ENCODE peak calls at places on chromosomes 12 and 14, in five cellular contexts. M is lower leg skin, U is activated B cell treated with CpG ODN at 0.5 μM for 24 hours, T is cardiac muscle cell, A is brain microvascular endothelial cell. L is an unnamed sample.

GRCh38 chr14:95072310-95072709 is 85.0 kb downstream of the DICER1 start:
- DNase-seq in M (no peak), U (no peak), T (no peak), A (no peak), L (no peak)

GRCh38 chr12:4145990-4146859 is 127.3 kb upstream of the CCND2 start:
- DNase-seq in M (peak; percentile 78), U (peak; percentile 37), T (no peak), A (no peak), L (no peak)

GRCh38 chr12:131861261-131862083 is 33.0 kb upstream of the ULK1 start:
- DNase-seq in M (no peak), U (no peak), T (no peak), A (no peak), L (no peak)

GRCh38 chr12:3308063-3308462 is 182.9 kb upstream of the PRMT8 start:
- DNase-seq in M (no peak), U (no peak), T (no peak), A (no peak), L (no peak)

GRCh38 chr12:6765634-6766581 is at the start of gene PTMS:
- DNase-seq in M (peak; percentile 95), U (peak; percentile 34), T (peak; percentile 88), A (peak; percentile 71), L (no peak)

GRCh38 chr12:76083761-76084276 is 666 bp downstream of the NAP1L1 start:
- DNase-seq in M (peak; percentile 94), U (peak; percentile 73), T (peak; percentile 91), A (peak; percentile 49), L (peak; percentile 77)

GRCh38 chr12:116426391-116427136 is 132.6 kb upstream of the MAP1LC3B2 start:
- DNase-seq in M (peak; percentile 92), U (no peak), T (peak; percentile 55), A (peak; percentile 97), L (no peak)

GRCh38 chr12:76014007-76014406 is 17.6 kb downstream of the PHLDA1 start:
- DNase-seq in M (no peak), U (no peak), T (peak; percentile 29), A (no peak), L (no peak)

GRCh38 chr14:69693145-69693544 is 73.8 kb upstream of the SRSF5 start:
- DNase-seq in M (no peak), U (no peak), T (no peak), A (no peak), L (no peak)

GRCh38 chr14:80213602-80214001 is 2.3 kb upstream of the DIO2 start:
- DNase-seq in M (no peak), U (no peak), T (peak; percentile 53), A (peak; percentile 46), L (no peak)

GRCh38 chr12:87849074-87849473 is 180.1 kb downstream of the C12orf50 start:
- DNase-seq in M (no peak), U (no peak), T (no peak), A (no peak), L (no peak)

GRCh38 chr12:87848248-87848868 is 180.8 kb downstream of the C12orf50 start:
- DNase-seq in M (no peak), U (no peak), T (peak; percentile 72), A (peak; percentile 67), L (no peak)

DNA sequence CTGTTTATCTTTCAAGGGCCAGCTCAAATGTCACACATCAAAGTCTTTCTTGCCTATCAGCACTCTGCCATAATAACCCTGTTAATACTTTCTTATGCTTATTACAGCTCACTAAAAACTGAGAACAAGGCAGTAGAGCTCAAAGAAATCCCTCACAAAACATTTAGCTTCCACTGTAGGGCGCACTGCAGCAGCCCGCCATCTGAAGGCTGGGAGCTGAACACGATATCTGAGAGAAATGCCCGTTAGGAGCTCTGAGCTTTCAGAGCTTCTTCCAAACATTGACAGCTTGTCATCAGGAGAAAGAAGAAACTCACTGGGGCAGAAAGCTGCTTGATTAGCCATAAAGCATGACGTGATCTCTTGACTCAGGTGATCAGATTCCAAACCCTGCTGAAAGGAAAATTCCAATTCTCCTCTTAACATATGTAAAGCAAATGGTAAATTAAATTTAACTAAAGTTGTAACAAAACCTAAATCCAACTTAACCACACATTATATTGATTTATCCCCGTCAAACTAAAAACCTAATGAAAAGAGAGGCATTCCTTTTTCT is 175.7 kb downstream of the C12orf50 start:
- DNase-seq in M (no peak), U (no peak), T (no peak), A (no peak), L (no peak)
- TF ChIP-seq CTCF in M (no peak), U (no peak), T (no peak), A (no peak), L (no peak)

GRCh38 chr12:123657211-123657610 is 13.7 kb upstream of the TCTN2 start:
- DNase-seq in M (no peak), U (no peak), T (no peak), A (no peak), L (no peak)
- TF ChIP-seq CTCF in M (no peak), U (no peak), T (no peak), A (no peak), L (no peak)

DNA sequence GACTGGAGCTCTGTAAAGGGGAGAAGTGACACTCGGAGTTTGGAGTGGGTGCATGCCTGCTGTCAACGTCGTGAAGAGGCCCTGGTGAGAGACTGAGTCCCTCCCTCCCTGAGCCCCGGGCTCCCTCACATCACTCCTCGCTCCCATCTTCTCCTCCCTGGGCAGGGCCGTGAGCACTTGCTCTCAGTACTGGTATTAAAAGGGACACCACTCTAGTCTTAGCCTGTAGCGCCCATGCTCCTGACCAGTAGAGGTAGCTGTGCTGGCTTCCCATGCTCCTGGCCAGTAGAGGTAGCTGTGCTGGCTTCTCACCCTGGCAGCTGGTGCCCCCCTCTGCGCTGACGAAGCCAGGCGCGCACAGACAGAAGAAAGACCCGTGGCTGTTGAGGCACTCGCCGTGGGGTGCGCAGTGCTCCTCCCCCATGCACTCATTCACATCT is 14.7 kb downstream of the ISCA2 start:
- DNase-seq in M (peak; percentile 52), U (no peak), T (peak; percentile 55), A (no peak), L (no peak)
- TF ChIP-seq CTCF in M (no peak), U (no peak), T (peak; percentile 47), A (peak; percentile 83), L (no peak)

GRCh38 chr12:85968606-85969005 is 94.5 kb downstream of the NTS start:
- DNase-seq in M (no peak), U (no peak), T (no peak), A (no peak), L (no peak)

GRCh38 chr12:85975716-85976115 is 101.6 kb downstream of the NTS start:
- DNase-seq in M (no peak), U (no peak), T (no peak), A (no peak), L (no peak)

GRCh38 chr12:85971800-85972199 is 97.7 kb downstream of the NTS start:
- DNase-seq in M (no peak), U (no peak), T (no peak), A (no peak), L (no peak)
- TF ChIP-seq CTCF in M (no peak), U (no peak), T (no peak), A (peak; percentile 27), L (no peak)

GRCh38 chr12:49188916-49189367 is at the start of gene TUBA1A:
- DNase-seq in M (peak; percentile 98), U (peak; percentile 83), T (peak; percentile 99), A (peak; percentile 100), L (peak; percentile 89)
- TF ChIP-seq CTCF in M (no peak), U (no peak), T (no peak), A (no peak), L (no peak)

L was measured in natural killer cell.